ENCODE peak calls at places on chromosomes 6 and 20, in nine cellular contexts. One of them, this sample, is unnamed.

GRCh38 chr6:170082067-170082466 is 208.8 kb downstream of the DLL1 start:
- DNase-seq in AG08395: no peak
- DNase-seq in stimulated activated CD8-positive, alpha-beta memory T cell treated with anti-CD3 and anti-CD28 coated beads, Interleukin-4, amount 100 ng/mL, for 24 hours: no peak
- DNase-seq in HEK293T: no peak
- DNase-seq in PC-9: no peak
- DNase-seq in NCI-H1092 treated with DMSO at 0.1 percent for 48 hours: no peak
- DNase-seq in T follicular helper cell: no peak
- DNase-seq in NCI-H1048: no peak
- DNase-seq in stomach: peak
- DNase-seq in this sample: no peak

GRCh38 chr6:81753709-81754678 is 1.5 kb upstream of the TENT5A start:
- DNase-seq in T follicular helper cell: peak
- DNase-seq in stimulated activated CD8-positive, alpha-beta memory T cell treated with anti-CD3 and anti-CD28 coated beads, Interleukin-4, amount 100 ng/mL, for 24 hours: peak
- DNase-seq in NCI-H1048: no peak
- DNase-seq in AG08395: peak
- DNase-seq in stomach: peak
- DNase-seq in NCI-H1092 treated with DMSO at 0.1 percent for 48 hours: peak
- DNase-seq in PC-9: no peak
- DNase-seq in HEK293T: peak
- DNase-seq in this sample: peak

GRCh38 chr6:108835218-108835850 is 12.9 kb upstream of the ARMC2 start:
- DNase-seq in PC-9: peak
- DNase-seq in stimulated activated CD8-positive, alpha-beta memory T cell treated with anti-CD3 and anti-CD28 coated beads, Interleukin-4, amount 100 ng/mL, for 24 hours: peak
- DNase-seq in NCI-H1048: peak
- DNase-seq in NCI-H1092 treated with DMSO at 0.1 percent for 48 hours: peak
- DNase-seq in stomach: peak
- DNase-seq in HEK293T: peak
- DNase-seq in T follicular helper cell: peak
- DNase-seq in AG08395: peak
- DNase-seq in this sample: peak

GRCh38 chr6:125906158-125906998 is 50.2 kb upstream of the HINT3 start:
- DNase-seq in T follicular helper cell: peak
- DNase-seq in PC-9: no peak
- DNase-seq in NCI-H1048: no peak
- DNase-seq in NCI-H1092 treated with DMSO at 0.1 percent for 48 hours: no peak
- DNase-seq in HEK293T: peak
- DNase-seq in stimulated activated CD8-positive, alpha-beta memory T cell treated with anti-CD3 and anti-CD28 coated beads, Interleukin-4, amount 100 ng/mL, for 24 hours: peak
- DNase-seq in stomach: peak
- DNase-seq in AG08395: peak
- DNase-seq in this sample: no peak

GRCh38 chr6:45706319-45706718 is 309.3 kb downstream of the CLIC5 start:
- DNase-seq in HEK293T: no peak
- DNase-seq in T follicular helper cell: no peak
- DNase-seq in stomach: no peak
- DNase-seq in NCI-H1048: no peak
- DNase-seq in PC-9: no peak
- DNase-seq in stimulated activated CD8-positive, alpha-beta memory T cell treated with anti-CD3 and anti-CD28 coated beads, Interleukin-4, amount 100 ng/mL, for 24 hours: no peak
- DNase-seq in AG08395: no peak
- DNase-seq in NCI-H1092 treated with DMSO at 0.1 percent for 48 hours: no peak
- DNase-seq in this sample: no peak

GRCh38 chr6:33061987-33062386 is 11.5 kb downstream of the HLA-DPA1 start:
- DNase-seq in NCI-H1048: no peak
- DNase-seq in stomach: no peak
- DNase-seq in NCI-H1092 treated with DMSO at 0.1 percent for 48 hours: no peak
- DNase-seq in T follicular helper cell: no peak
- DNase-seq in stimulated activated CD8-positive, alpha-beta memory T cell treated with anti-CD3 and anti-CD28 coated beads, Interleukin-4, amount 100 ng/mL, for 24 hours: no peak
- DNase-seq in AG08395: no peak
- DNase-seq in HEK293T: no peak
- DNase-seq in PC-9: peak
- DNase-seq in this sample: no peak

GRCh38 chr20:29472606-29473005 is 1784.9 kb upstream of the DEFB115 start:
- DNase-seq in T follicular helper cell: no peak
- DNase-seq in AG08395: no peak
- DNase-seq in stomach: no peak
- DNase-seq in HEK293T: no peak
- DNase-seq in stimulated activated CD8-positive, alpha-beta memory T cell treated with anti-CD3 and anti-CD28 coated beads, Interleukin-4, amount 100 ng/mL, for 24 hours: no peak
- DNase-seq in NCI-H1092 treated with DMSO at 0.1 percent for 48 hours: no peak
- DNase-seq in NCI-H1048: no peak
- DNase-seq in PC-9: no peak
- DNase-seq in this sample: no peak

GRCh38 chr6:87706187-87706966 is 4.3 kb upstream of the AKIRIN2 start:
- DNase-seq in NCI-H1092 treated with DMSO at 0.1 percent for 48 hours: no peak
- DNase-seq in AG08395: peak
- DNase-seq in T follicular helper cell: no peak
- DNase-seq in stomach: no peak
- DNase-seq in PC-9: peak
- DNase-seq in HEK293T: no peak
- DNase-seq in stimulated activated CD8-positive, alpha-beta memory T cell treated with anti-CD3 and anti-CD28 coated beads, Interleukin-4, amount 100 ng/mL, for 24 hours: no peak
- DNase-seq in NCI-H1048: no peak
- DNase-seq in this sample: no peak

GRCh38 chr6:155031091-155031490 is 36.0 kb downstream of the TIAM2 start:
- DNase-seq in HEK293T: no peak
- DNase-seq in PC-9: peak
- DNase-seq in stomach: no peak
- DNase-seq in NCI-H1048: no peak
- DNase-seq in T follicular helper cell: no peak
- DNase-seq in stimulated activated CD8-positive, alpha-beta memory T cell treated with anti-CD3 and anti-CD28 coated beads, Interleukin-4, amount 100 ng/mL, for 24 hours: no peak
- DNase-seq in AG08395: no peak
- DNase-seq in NCI-H1092 treated with DMSO at 0.1 percent for 48 hours: no peak
- DNase-seq in this sample: no peak